ENCODE peak calls at places on chromosomes 4 and X, in nine cellular contexts. N is PC-3; V is astrocyte; F is tibial nerve; K is OCI-LY7; L is psoas muscle; Q is IMR-90; R is coronary artery; I is CD8-positive, alpha-beta T cell. C is an unnamed sample.

GRCh38 chr4:147777456-147778091 is 45.7 kb downstream of the ARHGAP10 start:
- DNase-seq in R (no peak), V (no peak), F (no peak), L (no peak), Q (peak; percentile 34), N (peak; percentile 60), I (no peak), K (no peak), C (no peak)

GRCh38 chr4:7515390-7515902 is 80.7 kb upstream of the PSAPL1 start:
- DNase-seq in L (no peak), N (no peak), Q (no peak), I (no peak), V (no peak), K (no peak), F (no peak), R (no peak), C (no peak)

GRCh38 chr4:83285022-83285387 is 407 bp upstream of the COQ2 start:
- DNase-seq in Q (peak; percentile 29), V (peak; percentile 41), N (peak; percentile 8), L (no peak), I (no peak), F (peak; percentile 33), K (peak; percentile 66), R (no peak), C (no peak)

GRCh38 chr4:124936427-124936826 is 223.9 kb upstream of the ANKRD50 start:
- DNase-seq in L (peak; percentile 66), R (no peak), Q (peak; percentile 60), V (peak; percentile 75), I (no peak), F (no peak), K (no peak), N (no peak), C (no peak)

GRCh38 chr4:184386271-184386781 is 88.0 kb downstream of the IRF2 start:
- DNase-seq in R (no peak), K (no peak), V (no peak), I (no peak), Q (no peak), F (no peak), N (no peak), L (no peak), C (no peak)

GRCh38 chr4:7722716-7723115 is 216.9 kb downstream of the AFAP1 start:
- DNase-seq in R (no peak), F (no peak), V (no peak), I (no peak), N (no peak), L (no peak), Q (no peak), K (no peak), C (no peak)

GRCh38 chr4:84632092-84632491 is 49.2 kb downstream of the CDS1 start:
- DNase-seq in I (no peak), L (no peak), V (peak; percentile 85), F (no peak), K (no peak), R (no peak), N (peak; percentile 79), Q (peak; percentile 85), C (no peak)

GRCh38 chr4:83929550-83929949 is 393.6 kb downstream of the GPAT3 start:
- DNase-seq in K (no peak), N (peak; percentile 45), V (no peak), R (no peak), L (no peak), Q (no peak), I (no peak), F (no peak), C (no peak)

GRCh38 chr4:187077749-187078148 is 354.1 kb upstream of the FAT1 start:
- DNase-seq in F (no peak), V (no peak), I (no peak), R (no peak), K (no peak), L (no peak), Q (no peak), N (no peak), C (no peak)

GRCh38 chrX:21493226-21493850 is 119.1 kb downstream of the CNKSR2 start:
- DNase-seq in F (no peak), N (peak; percentile 34), I (no peak), K (no peak), V (peak; percentile 57), L (no peak), Q (peak; percentile 47), R (no peak), C (no peak)

GRCh38 chr4:143482753-143483362 is 30.6 kb upstream of the SMARCA5 start:
- DNase-seq in L (no peak), V (peak; percentile 27), Q (peak; percentile 71), I (no peak), K (peak; percentile 77), R (no peak), F (peak; percentile 50), N (peak; percentile 74), C (no peak)

GRCh38 chr4:25567253-25567652 is 88.4 kb upstream of the SLC34A2 start:
- DNase-seq in K (no peak), I (no peak), L (no peak), N (no peak), Q (no peak), V (no peak), R (no peak), F (no peak), C (no peak)

GRCh38 chr4:44674471-44674870 is 3.7 kb upstream of the GUF1 start:
- DNase-seq in L (no peak), R (no peak), F (no peak), K (no peak), N (no peak), I (no peak), Q (no peak), V (no peak), C (no peak)
- TF ChIP-seq CTCF in L (no peak), R (no peak), F (no peak), K (peak; percentile 63), N (peak; percentile 26), I (no peak), Q (peak; percentile 2), V (no peak), C (peak; percentile 40)

DNA sequence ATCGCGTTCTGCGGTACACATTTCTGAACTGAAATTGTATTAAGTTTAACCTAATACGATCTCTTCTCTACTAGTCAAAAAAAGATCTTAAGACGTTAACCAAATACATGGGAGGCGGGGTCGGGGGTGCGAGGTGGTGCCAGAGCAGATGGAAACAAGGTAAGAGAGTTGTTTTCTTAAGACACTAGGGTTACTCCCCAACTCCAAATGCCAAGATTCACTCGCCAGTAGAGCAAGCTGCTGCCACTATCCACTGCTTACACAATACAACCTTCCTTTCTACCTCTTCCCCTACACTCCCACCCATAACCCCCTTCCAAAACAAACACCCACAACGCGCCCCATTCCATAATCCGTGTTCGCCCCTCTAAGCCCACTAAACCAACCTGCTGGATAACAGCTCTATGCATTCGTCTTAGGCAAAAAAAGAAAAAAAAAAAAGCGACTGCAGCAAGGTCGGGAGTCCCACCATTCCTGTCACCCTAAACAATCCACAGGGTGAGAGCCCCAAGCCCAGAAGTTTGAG is 1.3 kb downstream of the LCORL start:
- DNase-seq in I (peak; percentile 35), V (no peak), L (no peak), K (peak; percentile 32), Q (peak; percentile 12), F (no peak), N (peak; percentile 6), R (no peak), C (no peak)
- H3K27ac ChIP-seq in I (no peak overlapping the region), V (peak overlapping the region; percentile 36), L (peak overlapping the region; percentile 94), K (peak overlapping the region; percentile 79), Q (peak overlapping the region; percentile 43), F (peak overlapping the region; percentile 91), N (no peak overlapping the region), R (peak overlapping the region; percentile 92), C (peak overlapping the region; percentile 71)

DNA sequence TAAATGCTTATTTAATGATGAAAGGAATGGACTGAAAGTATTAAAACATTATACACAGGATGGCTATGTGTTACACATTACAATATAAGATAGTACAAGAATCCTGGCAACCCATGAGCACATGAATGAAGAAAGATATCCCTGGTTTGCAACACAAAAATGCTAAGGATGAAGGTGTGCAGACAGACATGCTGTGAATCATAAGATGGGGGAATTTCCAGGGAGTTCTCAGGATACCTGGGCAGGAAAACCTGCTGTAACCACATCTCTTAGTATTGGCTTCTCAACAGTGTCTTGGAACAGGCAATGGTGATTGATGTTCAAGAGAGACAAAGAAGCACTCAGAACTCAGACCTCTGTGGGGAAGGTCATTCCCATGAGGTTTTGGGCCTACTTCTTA is 23.9 kb upstream of the ANOS1 start:
- DNase-seq in Q (no peak), R (no peak), V (peak; percentile 10), L (no peak), N (peak; percentile 15), F (no peak), K (no peak), I (no peak), C (no peak)
- TF ChIP-seq CTCF in Q (no peak), R (no peak), V (no peak), L (no peak), N (no peak), F (no peak), K (no peak), I (no peak), C (no peak)

GRCh38 chrX:65690057-65690855 is 22.8 kb downstream of the MSN start:
- DNase-seq in V (peak; percentile 79), L (peak; percentile 60), K (no peak), I (no peak), F (no peak), N (peak; percentile 60), Q (peak; percentile 78), R (peak; percentile 82), C (no peak)
- H3K27ac ChIP-seq in V (peak overlapping the region; percentile 78), L (peak overlapping the region; percentile 80), K (peak overlapping the region; percentile 33), I (peak overlapping the region; percentile 30), F (peak overlapping the region; percentile 34), N (peak overlapping the region; percentile 62), Q (peak overlapping the region; percentile 34), R (peak overlapping the region; percentile 75), C (peak overlapping the region; percentile 65)

DNA sequence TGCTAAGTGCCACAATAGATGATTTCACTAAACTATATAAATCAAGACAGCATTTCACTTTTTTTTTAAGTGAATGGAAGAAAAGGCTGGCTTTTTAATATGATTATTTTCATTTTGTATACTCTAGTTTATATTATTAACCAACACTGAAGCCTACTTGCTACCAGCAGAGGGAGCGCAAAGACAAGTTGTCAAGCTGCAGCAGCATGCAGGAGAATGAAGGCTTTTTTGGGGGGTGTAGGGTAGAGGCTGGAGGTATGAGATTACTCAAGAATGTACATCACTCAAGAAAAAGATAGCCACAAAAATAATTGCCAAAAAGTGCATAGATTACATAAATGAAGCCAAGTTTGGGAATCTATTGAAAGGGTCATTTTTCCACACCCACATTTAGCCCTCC is 519.5 kb downstream of the FGF13 start:
- DNase-seq in L (no peak), N (peak; percentile 50), K (peak; percentile 15), I (no peak), Q (peak; percentile 19), F (peak; percentile 5), R (no peak), V (no peak), C (no peak)
- TF ChIP-seq CTCF in L (peak; percentile 26), N (peak; percentile 77), K (peak; percentile 70), I (no peak), Q (peak; percentile 48), F (peak; percentile 9), R (no peak), V (peak; percentile 31), C (peak; percentile 48)

DNA sequence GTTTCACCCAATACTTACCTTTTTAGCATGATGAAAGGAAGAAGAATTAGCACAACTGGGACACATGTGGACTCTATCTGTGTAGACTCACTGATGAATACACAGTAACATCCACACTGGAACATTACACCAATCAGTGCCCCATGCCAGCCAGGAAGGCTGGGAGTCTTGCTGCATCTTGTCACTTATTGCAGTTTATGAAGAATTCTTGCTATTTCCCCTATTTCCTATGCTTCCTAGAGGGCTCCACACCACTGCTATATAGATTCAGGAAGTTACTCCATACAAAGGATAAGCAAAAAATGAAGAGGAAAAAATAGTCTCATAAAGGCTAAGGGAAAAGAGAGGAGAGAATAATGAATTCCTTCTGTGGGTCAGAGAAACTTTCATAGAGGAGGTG is 201.0 kb downstream of the CAMK2D start:
- DNase-seq in N (no peak), I (no peak), L (no peak), R (no peak), V (no peak), F (no peak), Q (no peak), K (no peak), C (no peak)
- H3K27ac ChIP-seq in N (no peak overlapping the region), I (no peak overlapping the region), L (no peak overlapping the region), R (no peak overlapping the region), V (no peak overlapping the region), F (no peak overlapping the region), Q (no peak overlapping the region), K (peak overlapping the region; percentile 7), C (no peak overlapping the region)

C was measured in RWPE2.